ENCODE peak calls at places on chromosomes 2 and 18, in seven cellular contexts. J is GM19239; L is T follicular helper cell; U is EH; D is NCI-H1694 treated with DMSO at 0.1 percent for 48 hours; B is iPS-NIHi11; A is activated T-helper 1 cell treated with anti-CD3 and anti-CD28 coated beads, Interleukin-12 subunit alpha, Interleukin-12 subunit beta, Interleukin-2, Interleukin-4 antibody, amounts not matched to agents 30 ng/mL and 10 ng/mL and 1 ng/mL, durations not matched to agents 14 hours and 24 hours and 36 hours. Z is an unnamed sample.

GRCh38 chr2:12014088-12014960 is 267.9 kb downstream of the LPIN1 start:
- DNase-seq in A (no peak), U (peak), L (no peak), B (no peak), J (no peak), D (peak), Z (no peak)

GRCh38 chr18:24658302-24658701 is 197.9 kb downstream of the HRH4 start:
- DNase-seq in B (no peak), J (no peak), U (no peak), L (no peak), A (no peak), D (no peak), Z (no peak)

GRCh38 chr2:15421761-15422160 is 139.4 kb downstream of the NBAS start:
- DNase-seq in L (no peak), A (no peak), B (no peak), J (no peak), D (no peak), U (no peak), Z (no peak)

GRCh38 chr2:20147351-20147750 is 77.6 kb downstream of the SDC1 start:
- DNase-seq in A (no peak), U (no peak), D (no peak), J (no peak), B (no peak), L (no peak), Z (no peak)

GRCh38 chr2:162161634-162162033 is 9.6 kb upstream of the GCG start:
- DNase-seq in L (no peak), A (no peak), J (no peak), U (no peak), D (no peak), B (no peak), Z (no peak)

GRCh38 chr2:150911766-150912280 is 349.8 kb downstream of the RBM43 start:
- DNase-seq in A (no peak), U (peak), L (no peak), D (no peak), J (no peak), B (no peak), Z (no peak)

GRCh38 chr2:219864154-219864553 is 236.7 kb downstream of the SLC4A3 start:
- DNase-seq in L (no peak), U (no peak), D (no peak), A (no peak), B (no peak), J (no peak), Z (peak)

GRCh38 chr2:159140070-159140774 is 146.3 kb downstream of the WDSUB1 start:
- DNase-seq in L (no peak), A (no peak), U (peak), B (no peak), D (no peak), J (no peak), Z (no peak)

GRCh38 chr2:132275396-132275795 is 113.6 kb upstream of the ANKRD30BL start:
- DNase-seq in A (no peak), B (no peak), J (no peak), L (no peak), D (no peak), U (no peak), Z (no peak)

GRCh38 chr2:16475581-16475980 is 190.1 kb downstream of the CYRIA start:
- DNase-seq in U (no peak), B (no peak), J (no peak), A (no peak), L (no peak), D (no peak), Z (no peak)

GRCh38 chr2:60570281-60570680 is 16.8 kb upstream of the BCL11A start:
- DNase-seq in J (no peak), D (no peak), U (no peak), A (no peak), L (no peak), B (no peak), Z (no peak)

GRCh38 chr2:157336137-157336721 is 10.6 kb upstream of the ERMN start:
- DNase-seq in L (peak), D (peak), A (no peak), J (no peak), U (peak), B (peak), Z (no peak)

GRCh38 chr2:68045337-68045736 is 17.5 kb downstream of the C1D start:
- DNase-seq in A (no peak), B (no peak), U (peak), J (no peak), L (no peak), D (no peak), Z (no peak)

GRCh38 chr2:39938035-39938835 is 159.2 kb upstream of the THUMPD2 start:
- DNase-seq in L (no peak), B (no peak), U (peak), J (no peak), A (no peak), D (no peak), Z (no peak)

GRCh38 chr2:39202639-39203369 is 41.0 kb downstream of the CDKL4 start:
- DNase-seq in U (no peak), L (no peak), B (peak), J (no peak), D (no peak), A (no peak), Z (no peak)

GRCh38 chr2:25204190-25204838 is 35.9 kb upstream of the POMC start:
- DNase-seq in B (peak), U (no peak), J (peak), A (no peak), L (no peak), D (no peak), Z (no peak)

Z was measured in vagina.